ENCODE peak calls at places on chromosome 2, in seven cellular contexts. V is NCI-H345, H is GM06990, M is foreskin fibroblast, F is activated T-cell treated with anti-CD3 and anti-CD28 coated beads for 4 hours, J is neural crest cell, K is stomach. Y is an unnamed sample.

GRCh38 chr2:207711750-207712487 is 479 bp downstream of the CCNYL1 start:
- DNase-seq in V (peak; percentile 45), H (peak; percentile 76), M (peak; percentile 70), F (peak; percentile 31), J (peak; percentile 41), K (peak; percentile 68), Y (no peak)

GRCh38 chr2:18630941-18631340 is 41.6 kb upstream of the NT5C1B start:
- DNase-seq in V (no peak), H (no peak), M (peak; percentile 52), F (no peak), J (no peak), K (no peak), Y (no peak)

GRCh38 chr2:54228945-54229344 is 27.1 kb downstream of the TSPYL6 start:
- DNase-seq in V (no peak), H (no peak), M (peak; percentile 22), F (no peak), J (no peak), K (peak; percentile 50), Y (no peak)

GRCh38 chr2:46528880-46529279 is 49.5 kb downstream of the TMEM247 start:
- DNase-seq in V (no peak), H (no peak), M (no peak), F (no peak), J (no peak), K (no peak), Y (no peak)

GRCh38 chr2:219551412-219551811 is 7.6 kb downstream of the TMEM198 start:
- DNase-seq in V (no peak), H (no peak), M (peak; percentile 81), F (no peak), J (no peak), K (no peak), Y (no peak)

GRCh38 chr2:189570565-189570964 is 10.0 kb downstream of the SLC40A1 start:
- DNase-seq in V (no peak), H (no peak), M (peak; percentile 43), F (no peak), J (no peak), K (no peak), Y (no peak)

GRCh38 chr2:215579809-215580208 is 143.9 kb upstream of the FN1 start:
- DNase-seq in V (no peak), H (no peak), M (peak; percentile 95), F (no peak), J (no peak), K (no peak), Y (no peak)

GRCh38 chr2:121075006-121075545 is 209.9 kb downstream of the TFCP2L1 start:
- DNase-seq in V (peak; percentile 66), H (peak; percentile 62), M (peak; percentile 94), F (no peak), J (peak; percentile 30), K (peak; percentile 54), Y (peak; percentile 90)

GRCh38 chr2:64338910-64339500 is 115.0 kb upstream of the LGALSL start:
- DNase-seq in V (no peak), H (no peak), M (peak; percentile 38), F (no peak), J (no peak), K (no peak), Y (no peak)

GRCh38 chr2:12883911-12884310 is 167.2 kb downstream of the TRIB2 start:
- DNase-seq in V (no peak), H (no peak), M (peak; percentile 51), F (no peak), J (no peak), K (no peak), Y (no peak)

GRCh38 chr2:229057997-229058553 is 213.0 kb downstream of the PID1 start:
- DNase-seq in V (no peak), H (no peak), M (no peak), F (no peak), J (no peak), K (no peak), Y (no peak)

GRCh38 chr2:9308186-9308955 is 101.8 kb downstream of the ASAP2 start:
- DNase-seq in V (no peak), H (no peak), M (peak; percentile 56), F (no peak), J (no peak), K (no peak), Y (no peak)

GRCh38 chr2:152920846-152921245 is 202.4 kb downstream of the ARL6IP6 start:
- DNase-seq in V (no peak), H (no peak), M (no peak), F (no peak), J (no peak), K (no peak), Y (no peak)

GRCh38 chr2:24084386-24085375 is at the start of gene TP53I3:
- DNase-seq in V (peak; percentile 87), H (peak; percentile 88), M (peak; percentile 97), F (peak; percentile 74), J (peak; percentile 96), K (peak; percentile 92), Y (peak; percentile 66)

GRCh38 chr2:239293450-239294430 is 107.1 kb downstream of the HDAC4 start:
- DNase-seq in V (no peak), H (peak; percentile 52), M (no peak), F (peak; percentile 26), J (no peak), K (no peak), Y (no peak)

GRCh38 chr2:85913854-85914524 is 25.2 kb upstream of the ST3GAL5 start:
- DNase-seq in V (no peak), H (no peak), M (peak; percentile 76), F (no peak), J (no peak), K (no peak), Y (no peak)

GRCh38 chr2:205510345-205510744 is 172.0 kb upstream of the NRP2 start:
- DNase-seq in V (no peak), H (no peak), M (no peak), F (no peak), J (no peak), K (no peak), Y (no peak)

GRCh38 chr2:171810409-171810993 is 83.5 kb downstream of the SLC25A12 start:
- DNase-seq in V (peak; percentile 52), H (no peak), M (peak; percentile 50), F (no peak), J (no peak), K (no peak), Y (peak; percentile 69)

GRCh38 chr2:144032566-144032965 is 487.4 kb downstream of the ZEB2 start:
- DNase-seq in V (no peak), H (no peak), M (peak; percentile 67), F (no peak), J (no peak), K (no peak), Y (peak; percentile 66)

GRCh38 chr2:30932850-30933249 is 125.6 kb upstream of the CAPN13 start:
- DNase-seq in V (no peak), H (no peak), M (no peak), F (no peak), J (no peak), K (no peak), Y (no peak)

GRCh38 chr2:173307287-173307686 is 47.4 kb upstream of the CDCA7 start:
- DNase-seq in V (no peak), H (peak; percentile 69), M (no peak), F (no peak), J (no peak), K (no peak), Y (no peak)

GRCh38 chr2:20235655-20236302 is 10.8 kb upstream of the SDC1 start:
- DNase-seq in V (no peak), H (no peak), M (no peak), F (no peak), J (no peak), K (peak; percentile 79), Y (no peak)

GRCh38 chr2:238170386-238171071 is 11.8 kb downstream of the ERFE start:
- DNase-seq in V (no peak), H (no peak), M (peak; percentile 20), F (no peak), J (no peak), K (no peak), Y (no peak)

GRCh38 chr2:4018535-4018934 is 315.2 kb downstream of the DCDC2C start:
- DNase-seq in V (no peak), H (no peak), M (no peak), F (no peak), J (no peak), K (no peak), Y (no peak)

GRCh38 chr2:59236723-59237122 is 995.6 kb upstream of the FANCL start:
- DNase-seq in V (no peak), H (no peak), M (peak; percentile 38), F (no peak), J (no peak), K (no peak), Y (peak; percentile 3)

GRCh38 chr2:205564761-205565160 is 117.5 kb upstream of the NRP2 start:
- DNase-seq in V (no peak), H (no peak), M (no peak), F (no peak), J (no peak), K (no peak), Y (no peak)

GRCh38 chr2:205903549-205904129 is 182.3 kb downstream of the INO80D start:
- DNase-seq in V (peak; percentile 17), H (peak; percentile 7), M (no peak), F (no peak), J (no peak), K (peak; percentile 46), Y (no peak)

GRCh38 chr2:182858671-182859070 is 7.8 kb downstream of the FRZB start:
- DNase-seq in V (no peak), H (no peak), M (no peak), F (no peak), J (no peak), K (no peak), Y (no peak)